ENCODE peak calls at places on chromosome 7, in eight cellular contexts. C is memory B cell; V is activated naive CD4-positive, alpha-beta T cell; G is stomach; F is Karpas-422; A is left kidney; Z is COR-L47; X is GM06990. Q is an unnamed sample.

GRCh38 chr7:70182516-70182915 is 584.2 kb downstream of the AUTS2 start:
- DNase-seq in A (no peak), F (no peak), V (no peak), X (no peak), G (no peak), C (no peak), Z (no peak), Q (no peak)

GRCh38 chr7:129783097-129783919 is 169.5 kb downstream of the UBE2H start:
- DNase-seq in V (no peak), A (peak), F (no peak), X (no peak), Z (no peak), C (no peak), G (no peak), Q (no peak)

GRCh38 chr7:151131622-151132293 is 35.7 kb downstream of the GBX1 start:
- DNase-seq in Z (no peak), X (no peak), G (no peak), V (no peak), A (peak), F (no peak), C (no peak), Q (peak)

GRCh38 chr7:148944935-148945934 is 61.1 kb upstream of the EZH2 start:
- DNase-seq in F (no peak), X (no peak), V (no peak), C (no peak), A (no peak), G (no peak), Z (no peak), Q (no peak)

GRCh38 chr7:87735360-87735759 is 107.2 kb downstream of the RUNDC3B start:
- DNase-seq in C (no peak), V (no peak), Z (no peak), A (no peak), X (no peak), G (no peak), F (no peak), Q (no peak)

GRCh38 chr7:14321947-14322346 is 332.5 kb upstream of the ETV1 start:
- DNase-seq in X (no peak), G (peak), Z (peak), C (no peak), F (no peak), V (no peak), A (no peak), Q (no peak)

GRCh38 chr7:151696738-151697514 is 177.2 kb upstream of the RHEB start:
- DNase-seq in A (peak), X (no peak), V (no peak), G (peak), F (no peak), Z (peak), C (no peak), Q (no peak)

GRCh38 chr7:72272479-72272878 is 139.7 kb downstream of the CALN1 start:
- DNase-seq in F (no peak), V (no peak), A (no peak), C (no peak), G (no peak), X (no peak), Z (no peak), Q (peak)

GRCh38 chr7:155356323-155357105 is 58.8 kb downstream of the INSIG1 start:
- DNase-seq in X (no peak), V (no peak), G (no peak), C (no peak), F (peak), A (peak), Z (peak), Q (no peak)

GRCh38 chr7:140485463-140486265 is 6.4 kb upstream of the MKRN1 start:
- DNase-seq in X (no peak), A (no peak), C (no peak), Z (no peak), V (no peak), G (no peak), F (no peak), Q (no peak)

GRCh38 chr7:142516038-142516501 is 233.2 kb upstream of the PRSS1 start:
- DNase-seq in Z (peak), V (no peak), G (no peak), X (no peak), A (peak), C (peak), F (peak), Q (peak)

GRCh38 chr7:116963234-116963633 is 9.9 kb downstream of the ST7 start:
- DNase-seq in V (no peak), F (no peak), C (no peak), Z (no peak), X (no peak), A (no peak), G (no peak), Q (no peak)

Q was measured in putamen.